ENCODE peak calls at places on chromosomes 6 and 20, in nine cellular contexts. G, L, C, O, T, B, D, Y and F are unnamed samples. For H3K9me3 and H4K20me1, the result is how much of the 10 kb centered on the place peaks cover.

GRCh38 chr6:146287691-146288369 is 255.8 kb upstream of the RAB32 start:
- DNase-seq in D (no peak), C (no peak), B (peak), O (no peak), Y (no peak), G (peak), T (no peak), L (no peak), F (no peak)

GRCh38 chr20:47927944-47928343 is 142.7 kb upstream of the SULF2 start:
- DNase-seq in D (peak), G (no peak), T (no peak), O (peak), C (no peak), L (no peak), B (no peak), Y (no peak), F (no peak)

GRCh38 chr20:12358006-12358654 is 440.4 kb downstream of the BTBD3 start:
- DNase-seq in B (no peak), T (no peak), O (no peak), L (no peak), G (no peak), D (no peak), Y (no peak), C (no peak), F (peak)

GRCh38 chr6:48429610-48430009 is 318.6 kb upstream of the PTCHD4 start:
- DNase-seq in Y (no peak), G (no peak), C (no peak), B (no peak), O (no peak), L (no peak), T (no peak), D (no peak), F (no peak)

GRCh38 chr20:2602046-2602735 is 50.2 kb upstream of the NOP56 start:
- DNase-seq in Y (no peak), G (no peak), B (no peak), C (no peak), L (no peak), T (no peak), O (no peak), D (peak), F (no peak)

GRCh38 chr6:29744621-29745020 is 21.4 kb downstream of the HLA-F start:
- DNase-seq in D (no peak), G (no peak), B (no peak), O (no peak), L (no peak), C (no peak), T (no peak), Y (no peak), F (no peak)

GRCh38 chr6:104579464-104579863 is 280.3 kb downstream of the HACE1 start:
- DNase-seq in L (no peak), Y (no peak), G (no peak), B (no peak), D (no peak), O (no peak), C (no peak), T (no peak), F (no peak)

GRCh38 chr20:22402550-22402949 is 181.8 kb downstream of the FOXA2 start:
- DNase-seq in Y (no peak), C (no peak), O (no peak), G (no peak), B (no peak), D (no peak), L (no peak), T (no peak), F (no peak)

GRCh38 chr20:962223-962622 is 39.9 kb downstream of the RSPO4 start:
- DNase-seq in T (no peak), L (no peak), G (no peak), D (no peak), B (no peak), Y (no peak), O (no peak), C (no peak), F (no peak)

GRCh38 chr6:31354248-31354647 is 2.7 kb downstream of the HLA-B start:
- DNase-seq in C (no peak), B (no peak), L (no peak), T (no peak), Y (no peak), O (no peak), D (no peak), G (no peak), F (no peak)

GRCh38 chr20:51193066-51193772 is 170.3 kb upstream of the KCNG1 start:
- DNase-seq in C (no peak), B (no peak), L (no peak), G (peak), Y (no peak), D (no peak), O (no peak), T (peak), F (no peak)

GRCh38 chr6:43221774-43222101 is 7.5 kb downstream of the DNPH1 start:
- DNase-seq in G (no peak), D (no peak), B (no peak), Y (no peak), L (no peak), T (no peak), O (no peak), C (no peak), F (no peak)

GRCh38 chr6:24931752-24932691 is 3.7 kb downstream of the RIPOR2 start:
- DNase-seq in T (peak), Y (no peak), G (peak), O (peak), D (peak), B (peak), L (peak), C (peak), F (no peak)

GRCh38 chr6:113684382-113684901 is 172.7 kb upstream of the MARCKS start:
- DNase-seq in Y (no peak), L (no peak), B (no peak), D (peak), G (peak), C (peak), T (peak), O (no peak), F (no peak)

GRCh38 chr6:122753688-122754056 is 25.8 kb upstream of the FABP7 start:
- DNase-seq in B (no peak), O (no peak), G (peak), Y (no peak), T (no peak), D (peak), L (no peak), C (no peak), F (no peak)

GRCh38 chr20:3701061-3701998 is 11.1 kb downstream of the SIGLEC1 start:
- DNase-seq in D (no peak), Y (no peak), O (no peak), B (no peak), T (no peak), L (no peak), C (no peak), G (no peak), F (no peak)

GRCh38 chr6:111210074-111210729 is 122.9 kb downstream of the SLC16A10 start:
- DNase-seq in L (peak), O (peak), C (peak), D (no peak), G (peak), T (peak), Y (peak), B (peak), F (peak)

GRCh38 chr6:8047466-8048292 is 16.5 kb downstream of the BLOC1S5 start:
- DNase-seq in Y (no peak), L (no peak), B (peak), O (no peak), C (no peak), G (peak), T (peak), D (peak), F (no peak)

GRCh38 chr6:35019831-35020230 is 121.3 kb downstream of the TCP11 start:
- DNase-seq in O (no peak), L (no peak), C (no peak), B (no peak), G (no peak), D (no peak), Y (no peak), T (no peak), F (no peak)

GRCh38 chr6:35017461-35018183 is 123.5 kb downstream of the TCP11 start:
- DNase-seq in D (no peak), T (no peak), G (no peak), L (no peak), O (no peak), C (no peak), Y (no peak), B (peak), F (no peak)

GRCh38 chr6:35018746-35019145 is 122.4 kb downstream of the TCP11 start:
- DNase-seq in T (no peak), B (no peak), G (no peak), D (no peak), Y (no peak), C (no peak), L (no peak), O (no peak), F (no peak)

GRCh38 chr6:35018184-35018523 is 123.0 kb downstream of the TCP11 start:
- DNase-seq in O (no peak), T (no peak), L (no peak), C (no peak), B (no peak), Y (no peak), D (no peak), G (no peak), F (no peak)

DNA sequence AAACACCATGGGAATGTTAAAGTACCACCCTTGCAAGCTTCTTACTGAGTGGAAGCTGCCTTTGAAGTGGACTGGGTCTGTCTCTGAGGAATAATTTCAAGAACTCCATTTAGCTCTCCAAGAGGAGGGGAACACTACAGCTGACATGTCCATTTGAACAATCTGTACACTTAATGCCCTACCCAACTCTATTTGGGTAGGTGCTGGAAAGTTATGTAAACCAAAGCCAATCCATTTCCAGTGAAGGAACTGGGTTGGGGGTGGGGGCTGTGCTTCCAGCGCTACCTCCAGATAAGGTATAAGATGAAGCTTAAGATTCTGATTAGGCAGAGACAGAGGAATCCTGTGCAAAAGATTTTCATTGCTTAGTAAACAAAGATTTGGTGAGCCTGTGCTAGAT is 122.0 kb downstream of the TCP11 start:
- DNase-seq in L (no peak), C (no peak), B (no peak), T (no peak), Y (no peak), O (no peak), D (no peak), G (no peak), F (no peak)
- H3K4me3 ChIP-seq in L (no peak), C (no peak), B (no peak), T (no peak), Y (no peak), O (no peak), D (no peak), G (no peak), F (no peak)

DNA sequence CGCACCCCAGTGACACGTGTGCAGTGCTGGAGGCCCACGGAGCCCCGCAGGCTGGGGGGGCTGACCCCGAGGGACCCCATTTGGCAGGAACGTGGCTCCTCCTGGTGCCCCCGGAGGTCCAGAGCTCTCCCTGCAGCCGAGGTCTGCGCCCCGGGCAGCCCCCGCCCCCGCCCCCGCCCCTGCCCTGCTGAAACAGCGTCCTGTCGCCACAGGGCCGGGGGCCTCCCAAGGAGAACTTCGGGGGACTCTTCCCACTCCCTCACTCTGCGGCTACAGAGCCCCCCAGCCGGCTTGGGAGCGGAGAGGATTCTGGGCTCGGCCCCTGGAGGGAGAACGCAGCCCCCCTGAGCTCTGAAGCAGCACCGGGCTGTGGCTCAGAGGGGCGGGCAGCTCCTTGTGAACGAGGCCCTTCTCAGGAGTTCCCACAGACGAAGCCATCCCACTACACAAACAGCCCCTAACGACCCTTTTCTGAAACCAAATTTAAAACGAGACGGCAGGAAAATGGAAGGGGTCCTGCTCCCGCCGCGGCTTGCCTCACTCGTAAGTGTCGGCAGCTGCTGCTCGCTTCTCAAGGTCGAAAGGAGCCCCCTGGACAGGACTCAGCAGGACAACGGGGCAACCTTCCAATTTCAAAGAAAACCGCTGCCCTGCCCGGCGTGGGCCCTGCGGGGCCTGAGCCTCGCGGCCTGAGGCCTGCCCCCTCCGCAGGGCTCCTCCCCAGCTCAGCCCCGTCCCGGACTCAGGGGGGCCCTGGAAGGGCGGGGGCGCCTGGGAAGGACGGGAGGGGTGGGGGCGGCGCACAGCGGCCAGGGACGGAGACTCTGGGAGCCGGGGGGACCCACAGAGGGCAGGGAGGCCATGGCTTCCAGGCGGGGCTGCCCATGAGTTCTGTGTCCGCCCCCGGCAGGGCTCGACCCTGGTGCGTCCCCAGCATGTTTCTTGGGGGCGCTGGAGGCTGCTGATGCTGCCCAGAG is 114.9 kb downstream of the DLL1 start:
- DNase-seq in D (no peak), G (no peak), O (peak), Y (peak), L (no peak), T (no peak), B (no peak), C (no peak), F (no peak)
- H3K9me3 ChIP-seq in D (under half), G (under half), O (under half), Y (under half), L (under half), T (under half), B (under half), C (under half), F (under half)

DNA sequence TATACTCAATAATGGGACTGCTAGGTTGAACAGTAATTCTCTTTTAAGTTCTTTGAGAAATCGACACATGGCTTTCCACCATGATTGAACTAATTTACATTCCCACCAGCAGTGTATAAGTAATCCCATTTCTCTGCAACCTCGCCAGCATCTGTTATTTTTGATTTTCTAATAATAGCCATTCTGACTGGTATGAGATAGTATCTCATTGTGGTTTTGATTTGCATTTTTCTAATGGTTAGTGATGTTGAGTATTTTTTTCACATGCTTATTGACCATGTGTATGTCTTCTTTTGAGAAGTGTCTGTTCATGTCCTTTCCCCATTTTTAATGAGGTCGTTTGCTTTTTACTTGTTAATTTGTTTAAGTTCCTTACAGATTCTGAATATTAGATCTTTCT is 66.5 kb downstream of the STK4 start:
- DNase-seq in T (no peak), D (no peak), G (no peak), L (no peak), C (no peak), O (peak), B (no peak), Y (no peak), F (peak)
- H4K20me1 ChIP-seq in T (under half), D (under half), G (under half), L (under half), C (under half), O (under half), B (under half), Y (under half), F (under half)

DNA sequence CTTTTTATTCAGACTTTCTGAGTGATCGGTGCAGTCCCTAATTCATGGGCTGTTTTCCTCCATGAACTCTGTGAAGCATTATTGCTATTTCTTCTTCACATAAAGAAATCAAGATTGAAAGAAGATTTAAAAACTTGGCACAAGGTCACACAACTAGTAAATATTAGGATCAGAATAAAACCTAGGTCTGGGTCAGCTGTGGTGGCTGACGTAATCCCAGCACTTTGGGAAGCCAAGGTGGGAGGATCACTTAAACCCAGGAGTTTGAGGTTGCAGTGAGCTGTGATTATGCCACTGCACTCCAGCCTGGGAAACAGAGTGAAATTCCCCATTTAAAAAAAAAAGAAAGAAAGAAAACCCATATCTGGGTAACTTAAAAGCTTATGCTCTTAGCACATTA is 1.4 kb downstream of the ZSCAN9 start:
- DNase-seq in B (no peak), D (no peak), T (no peak), C (no peak), G (no peak), Y (no peak), O (no peak), L (no peak), F (no peak)
- H3K4me3 ChIP-seq in B (no peak), D (peak), T (no peak), C (no peak), G (peak), Y (no peak), O (peak), L (no peak), F (no peak)

GRCh38 chr20:39897058-39897457 is 792.0 kb downstream of the MAFB start:
- DNase-seq in D (no peak), C (no peak), G (peak), B (peak), O (no peak), L (no peak), Y (no peak), T (peak), F (no peak)
- H3K9me3 ChIP-seq in D (under half), C (under half), G (under half), B (under half), O (under half), L (under half), Y (under half), T (under half), F (under half)

DNA sequence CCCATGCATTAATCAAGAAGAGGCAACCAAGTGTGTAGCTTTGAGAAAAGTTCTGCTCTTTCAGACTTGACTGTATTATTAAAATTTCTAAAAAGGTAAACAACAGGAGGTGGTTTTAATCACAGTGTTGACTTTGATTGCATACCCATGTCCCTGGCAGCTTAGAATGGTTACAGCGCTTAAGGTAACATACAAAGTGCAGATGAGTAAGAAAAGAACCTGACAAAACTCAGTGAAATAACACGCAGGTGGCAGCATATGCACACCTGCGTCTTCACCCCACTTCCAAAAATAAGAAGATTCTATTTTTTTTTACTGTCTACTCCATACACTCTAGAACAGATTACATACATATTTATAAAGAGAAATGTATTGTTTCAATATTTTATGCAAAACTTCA is 233.5 kb downstream of the GMPR start:
- DNase-seq in T (no peak), C (no peak), Y (no peak), D (no peak), O (no peak), L (no peak), G (no peak), B (no peak), F (no peak)
- H4K20me1 ChIP-seq in T (under half), C (under half), Y (under half), D (under half), O (under half), L (under half), G (under half), B (under half), F (under half)

DNA sequence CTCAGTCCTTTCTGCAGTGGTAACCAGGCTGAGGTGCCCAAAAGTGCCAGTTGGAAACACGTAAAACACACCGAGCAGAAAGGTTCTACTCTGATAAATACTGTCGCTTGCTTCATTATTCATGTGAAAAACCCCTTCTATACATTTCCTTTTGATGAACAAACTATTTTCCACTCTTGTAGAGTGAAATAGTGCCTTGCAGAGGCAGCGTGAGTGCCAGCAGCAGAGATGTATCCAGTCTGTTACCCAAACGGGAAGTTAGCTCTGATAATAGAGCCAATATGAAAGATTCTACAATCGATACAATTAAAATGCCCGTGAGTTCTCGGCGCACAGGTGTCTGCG is 1.5 kb downstream of the ZBTB46 start:
- DNase-seq in O (no peak), G (no peak), C (no peak), L (no peak), D (peak), B (peak), Y (no peak), T (no peak), F (no peak)
- H3K4me3 ChIP-seq in O (no peak), G (peak), C (peak), L (no peak), D (no peak), B (peak), Y (peak), T (peak), F (no peak)

GRCh38 chr20:16030253-16030652 is 543.0 kb downstream of the KIF16B start:
- DNase-seq in L (no peak), G (no peak), D (no peak), C (no peak), T (no peak), Y (no peak), O (no peak), B (no peak), F (no peak)

GRCh38 chr20:16028923-16029322 is 544.3 kb downstream of the KIF16B start:
- DNase-seq in C (no peak), O (peak), Y (no peak), B (no peak), T (no peak), G (no peak), D (no peak), L (no peak), F (no peak)

GRCh38 chr20:16027710-16028109 is 545.5 kb downstream of the KIF16B start:
- DNase-seq in G (no peak), C (no peak), O (no peak), B (no peak), L (no peak), T (no peak), D (no peak), Y (no peak), F (no peak)

GRCh38 chr20:16020971-16021370 is 552.3 kb downstream of the KIF16B start:
- DNase-seq in C (no peak), T (peak), Y (no peak), O (no peak), G (peak), B (peak), L (no peak), D (peak), F (no peak)

DNA sequence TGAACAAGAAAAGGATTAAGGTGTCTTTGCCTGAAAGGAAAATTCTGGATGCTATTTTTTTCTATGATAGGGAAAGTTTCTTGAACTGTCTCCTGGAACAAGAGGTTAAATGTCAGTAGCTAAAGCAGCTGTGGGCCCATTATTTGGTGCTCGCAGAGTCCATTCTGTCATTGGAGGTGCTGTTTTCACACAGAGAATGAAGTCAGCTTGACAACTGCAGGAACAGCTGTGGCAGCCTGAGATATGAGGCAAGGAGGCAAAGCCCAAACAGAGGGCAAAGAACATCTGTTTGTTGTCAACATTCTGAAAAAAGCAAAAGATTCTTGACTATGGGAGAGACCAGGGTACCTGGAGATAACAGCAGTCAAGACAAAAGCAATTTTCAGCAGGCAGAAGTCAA is 548.2 kb downstream of the KIF16B start:
- DNase-seq in G (no peak), T (no peak), D (no peak), O (no peak), L (no peak), Y (no peak), B (no peak), C (no peak), F (no peak)
- H3K9me3 ChIP-seq in G (under half), T (under half), D (under half), O (under half), L (under half), Y (under half), B (under half), C (under half), F (under half)